ENCODE peak calls at places on chromosome 20, in nine cellular contexts. One of them, this sample, is unnamed.
A peak's percentile ranks its signal among the peaks of the same experiment; 100 is the strongest.

GRCh38 chr20:10521068-10521834 is 86.1 kb downstream of the SLX4IP start:
- DNase-seq in NCI-H2171 treated with DMSO at 0.1 percent for 48 hours: peak; percentile 38
- DNase-seq in AG09309: no peak
- DNase-seq in activated T-cell treated with anti-CD3 and anti-CD28 coated beads for 48 hours: no peak
- DNase-seq in NCI-H774: no peak
- DNase-seq in NCI-H1105: no peak
- DNase-seq in lower lobe of right lung: no peak
- DNase-seq in astrocyte of the spinal cord: peak; percentile 91
- DNase-seq in DMS153: peak; percentile 54
- DNase-seq in this sample: no peak

GRCh38 chr20:56630506-56631317 is 1.6 kb downstream of the TFAP2C start:
- DNase-seq in NCI-H2171 treated with DMSO at 0.1 percent for 48 hours: no peak
- DNase-seq in AG09309: no peak
- DNase-seq in activated T-cell treated with anti-CD3 and anti-CD28 coated beads for 48 hours: no peak
- DNase-seq in NCI-H774: no peak
- DNase-seq in NCI-H1105: no peak
- DNase-seq in lower lobe of right lung: no peak
- DNase-seq in astrocyte of the spinal cord: peak; percentile 67
- DNase-seq in DMS153: no peak
- DNase-seq in this sample: no peak

GRCh38 chr20:7195704-7196103 is 428.2 kb downstream of the BMP2 start:
- DNase-seq in NCI-H2171 treated with DMSO at 0.1 percent for 48 hours: no peak
- DNase-seq in AG09309: peak; percentile 67
- DNase-seq in activated T-cell treated with anti-CD3 and anti-CD28 coated beads for 48 hours: no peak
- DNase-seq in NCI-H774: no peak
- DNase-seq in NCI-H1105: no peak
- DNase-seq in lower lobe of right lung: no peak
- DNase-seq in astrocyte of the spinal cord: peak; percentile 99
- DNase-seq in DMS153: no peak
- DNase-seq in this sample: no peak

GRCh38 chr20:34049897-34050695 is 56.4 kb downstream of the RALY start:
- DNase-seq in NCI-H2171 treated with DMSO at 0.1 percent for 48 hours: no peak
- DNase-seq in AG09309: no peak
- DNase-seq in activated T-cell treated with anti-CD3 and anti-CD28 coated beads for 48 hours: no peak
- DNase-seq in NCI-H774: no peak
- DNase-seq in NCI-H1105: no peak
- DNase-seq in lower lobe of right lung: no peak
- DNase-seq in astrocyte of the spinal cord: no peak
- DNase-seq in DMS153: no peak
- DNase-seq in this sample: peak; percentile 87

GRCh38 chr20:25390538-25391528 is at the start of gene ABHD12:
- DNase-seq in NCI-H2171 treated with DMSO at 0.1 percent for 48 hours: peak; percentile 98
- DNase-seq in AG09309: peak; percentile 82
- DNase-seq in activated T-cell treated with anti-CD3 and anti-CD28 coated beads for 48 hours: peak; percentile 95
- DNase-seq in NCI-H774: peak; percentile 94
- DNase-seq in NCI-H1105: peak; percentile 97
- DNase-seq in lower lobe of right lung: peak; percentile 98
- DNase-seq in astrocyte of the spinal cord: peak; percentile 97
- DNase-seq in DMS153: peak; percentile 91
- DNase-seq in this sample: peak; percentile 92

GRCh38 chr20:25865715-25866656 is 169.3 kb upstream of the ZNF337 start:
- DNase-seq in NCI-H2171 treated with DMSO at 0.1 percent for 48 hours: peak; percentile 86
- DNase-seq in AG09309: no peak
- DNase-seq in activated T-cell treated with anti-CD3 and anti-CD28 coated beads for 48 hours: peak; percentile 72
- DNase-seq in NCI-H774: peak; percentile 53
- DNase-seq in NCI-H1105: peak; percentile 78
- DNase-seq in lower lobe of right lung: peak; percentile 83
- DNase-seq in astrocyte of the spinal cord: peak; percentile 66
- DNase-seq in DMS153: peak; percentile 42
- DNase-seq in this sample: peak; percentile 89

GRCh38 chr20:11891827-11892521 is 25.7 kb upstream of the BTBD3 start:
- DNase-seq in NCI-H2171 treated with DMSO at 0.1 percent for 48 hours: peak; percentile 82
- DNase-seq in AG09309: no peak
- DNase-seq in activated T-cell treated with anti-CD3 and anti-CD28 coated beads for 48 hours: no peak
- DNase-seq in NCI-H774: peak; percentile 57
- DNase-seq in NCI-H1105: peak; percentile 75
- DNase-seq in lower lobe of right lung: peak; percentile 62
- DNase-seq in astrocyte of the spinal cord: peak; percentile 73
- DNase-seq in DMS153: peak; percentile 49
- DNase-seq in this sample: peak; percentile 84

GRCh38 chr20:15842872-15843271 is 730.4 kb downstream of the KIF16B start:
- DNase-seq in NCI-H2171 treated with DMSO at 0.1 percent for 48 hours: no peak
- DNase-seq in AG09309: no peak
- DNase-seq in activated T-cell treated with anti-CD3 and anti-CD28 coated beads for 48 hours: no peak
- DNase-seq in NCI-H774: no peak
- DNase-seq in NCI-H1105: no peak
- DNase-seq in lower lobe of right lung: no peak
- DNase-seq in astrocyte of the spinal cord: no peak
- DNase-seq in DMS153: no peak
- DNase-seq in this sample: no peak

GRCh38 chr20:4192378-4193048 is 177.2 kb upstream of the RNF24 start:
- DNase-seq in NCI-H2171 treated with DMSO at 0.1 percent for 48 hours: no peak
- DNase-seq in AG09309: peak; percentile 29
- DNase-seq in activated T-cell treated with anti-CD3 and anti-CD28 coated beads for 48 hours: no peak
- DNase-seq in NCI-H774: no peak
- DNase-seq in NCI-H1105: no peak
- DNase-seq in lower lobe of right lung: no peak
- DNase-seq in astrocyte of the spinal cord: no peak
- DNase-seq in DMS153: no peak
- DNase-seq in this sample: no peak

GRCh38 chr20:32304121-32304520 is 26.7 kb downstream of the KIF3B start:
- DNase-seq in NCI-H2171 treated with DMSO at 0.1 percent for 48 hours: no peak
- DNase-seq in AG09309: no peak
- DNase-seq in activated T-cell treated with anti-CD3 and anti-CD28 coated beads for 48 hours: no peak
- DNase-seq in NCI-H774: no peak
- DNase-seq in NCI-H1105: no peak
- DNase-seq in lower lobe of right lung: no peak
- DNase-seq in astrocyte of the spinal cord: no peak
- DNase-seq in DMS153: no peak
- DNase-seq in this sample: no peak

GRCh38 chr20:3732327-3733118 is at the start of gene HSPA12B:
- DNase-seq in NCI-H2171 treated with DMSO at 0.1 percent for 48 hours: no peak
- DNase-seq in AG09309: no peak
- DNase-seq in activated T-cell treated with anti-CD3 and anti-CD28 coated beads for 48 hours: no peak
- DNase-seq in NCI-H774: no peak
- DNase-seq in NCI-H1105: no peak
- DNase-seq in lower lobe of right lung: no peak
- DNase-seq in astrocyte of the spinal cord: no peak
- DNase-seq in DMS153: no peak
- DNase-seq in this sample: no peak

GRCh38 chr20:49928411-49929141 is 7.6 kb upstream of the RNF114 start:
- DNase-seq in NCI-H2171 treated with DMSO at 0.1 percent for 48 hours: peak; percentile 78
- DNase-seq in AG09309: peak; percentile 78
- DNase-seq in activated T-cell treated with anti-CD3 and anti-CD28 coated beads for 48 hours: peak; percentile 65
- DNase-seq in NCI-H774: peak; percentile 77
- DNase-seq in NCI-H1105: peak; percentile 64
- DNase-seq in lower lobe of right lung: peak; percentile 83
- DNase-seq in astrocyte of the spinal cord: peak; percentile 90
- DNase-seq in DMS153: peak; percentile 40
- DNase-seq in this sample: peak; percentile 91

GRCh38 chr20:38208088-38208487 is 43.0 kb upstream of the TGM2 start:
- DNase-seq in NCI-H2171 treated with DMSO at 0.1 percent for 48 hours: no peak
- DNase-seq in AG09309: no peak
- DNase-seq in activated T-cell treated with anti-CD3 and anti-CD28 coated beads for 48 hours: no peak
- DNase-seq in NCI-H774: no peak
- DNase-seq in NCI-H1105: no peak
- DNase-seq in lower lobe of right lung: no peak
- DNase-seq in astrocyte of the spinal cord: no peak
- DNase-seq in DMS153: no peak
- DNase-seq in this sample: no peak

GRCh38 chr20:48909910-48910309 is 11.6 kb upstream of the ARFGEF2 start:
- DNase-seq in NCI-H2171 treated with DMSO at 0.1 percent for 48 hours: no peak
- DNase-seq in AG09309: no peak
- DNase-seq in activated T-cell treated with anti-CD3 and anti-CD28 coated beads for 48 hours: no peak
- DNase-seq in NCI-H774: no peak
- DNase-seq in NCI-H1105: no peak
- DNase-seq in lower lobe of right lung: no peak
- DNase-seq in astrocyte of the spinal cord: no peak
- DNase-seq in DMS153: no peak
- DNase-seq in this sample: no peak

GRCh38 chr20:63223121-63223825 is 7.3 kb upstream of the YTHDF1 start:
- DNase-seq in NCI-H2171 treated with DMSO at 0.1 percent for 48 hours: peak; percentile 48
- DNase-seq in AG09309: no peak
- DNase-seq in activated T-cell treated with anti-CD3 and anti-CD28 coated beads for 48 hours: no peak
- DNase-seq in NCI-H774: no peak
- DNase-seq in NCI-H1105: no peak
- DNase-seq in lower lobe of right lung: peak; percentile 41
- DNase-seq in astrocyte of the spinal cord: peak; percentile 35
- DNase-seq in DMS153: no peak
- DNase-seq in this sample: peak; percentile 48

GRCh38 chr20:63290677-63291472 is 2.1 kb upstream of the COL20A1 start:
- DNase-seq in NCI-H2171 treated with DMSO at 0.1 percent for 48 hours: peak; percentile 70
- DNase-seq in AG09309: no peak
- DNase-seq in activated T-cell treated with anti-CD3 and anti-CD28 coated beads for 48 hours: peak; percentile 71
- DNase-seq in NCI-H774: no peak
- DNase-seq in NCI-H1105: peak; percentile 24
- DNase-seq in lower lobe of right lung: no peak
- DNase-seq in astrocyte of the spinal cord: no peak
- DNase-seq in DMS153: no peak
- DNase-seq in this sample: peak; percentile 17

GRCh38 chr20:35360033-35360432 is 51.7 kb downstream of the UQCC1 start:
- DNase-seq in NCI-H2171 treated with DMSO at 0.1 percent for 48 hours: no peak
- DNase-seq in AG09309: no peak
- DNase-seq in activated T-cell treated with anti-CD3 and anti-CD28 coated beads for 48 hours: no peak
- DNase-seq in NCI-H774: no peak
- DNase-seq in NCI-H1105: no peak
- DNase-seq in lower lobe of right lung: no peak
- DNase-seq in astrocyte of the spinal cord: no peak
- DNase-seq in DMS153: no peak
- DNase-seq in this sample: no peak

GRCh38 chr20:5433352-5433751 is 116.6 kb upstream of the PROKR2 start:
- DNase-seq in NCI-H2171 treated with DMSO at 0.1 percent for 48 hours: no peak
- DNase-seq in AG09309: no peak
- DNase-seq in activated T-cell treated with anti-CD3 and anti-CD28 coated beads for 48 hours: no peak
- DNase-seq in NCI-H774: no peak
- DNase-seq in NCI-H1105: no peak
- DNase-seq in lower lobe of right lung: no peak
- DNase-seq in astrocyte of the spinal cord: no peak
- DNase-seq in DMS153: no peak
- DNase-seq in this sample: peak; percentile 24

GRCh38 chr20:59603727-59604608 is at the start of gene PHACTR3:
- DNase-seq in NCI-H2171 treated with DMSO at 0.1 percent for 48 hours: peak; percentile 63
- DNase-seq in AG09309: no peak
- DNase-seq in activated T-cell treated with anti-CD3 and anti-CD28 coated beads for 48 hours: no peak
- DNase-seq in NCI-H774: no peak
- DNase-seq in NCI-H1105: peak; percentile 33
- DNase-seq in lower lobe of right lung: no peak
- DNase-seq in astrocyte of the spinal cord: no peak
- DNase-seq in DMS153: no peak
- DNase-seq in this sample: peak; percentile 68

GRCh38 chr20:40710608-40711007 is 21.6 kb upstream of the MAFB start:
- DNase-seq in NCI-H2171 treated with DMSO at 0.1 percent for 48 hours: no peak
- DNase-seq in AG09309: no peak
- DNase-seq in activated T-cell treated with anti-CD3 and anti-CD28 coated beads for 48 hours: no peak
- DNase-seq in NCI-H774: no peak
- DNase-seq in NCI-H1105: no peak
- DNase-seq in lower lobe of right lung: no peak
- DNase-seq in astrocyte of the spinal cord: no peak
- DNase-seq in DMS153: no peak
- DNase-seq in this sample: no peak

GRCh38 chr20:46648903-46649649 is 2.2 kb downstream of the SLC13A3 start:
- DNase-seq in NCI-H2171 treated with DMSO at 0.1 percent for 48 hours: no peak
- DNase-seq in AG09309: no peak
- DNase-seq in activated T-cell treated with anti-CD3 and anti-CD28 coated beads for 48 hours: no peak
- DNase-seq in NCI-H774: no peak
- DNase-seq in NCI-H1105: no peak
- DNase-seq in lower lobe of right lung: no peak
- DNase-seq in astrocyte of the spinal cord: no peak
- DNase-seq in DMS153: no peak
- DNase-seq in this sample: no peak

GRCh38 chr20:18428490-18429173 is 38.2 kb downstream of the DZANK1 start:
- DNase-seq in NCI-H2171 treated with DMSO at 0.1 percent for 48 hours: no peak
- DNase-seq in AG09309: no peak
- DNase-seq in activated T-cell treated with anti-CD3 and anti-CD28 coated beads for 48 hours: no peak
- DNase-seq in NCI-H774: no peak
- DNase-seq in NCI-H1105: no peak
- DNase-seq in lower lobe of right lung: no peak
- DNase-seq in astrocyte of the spinal cord: peak; percentile 40
- DNase-seq in DMS153: no peak
- DNase-seq in this sample: no peak

GRCh38 chr20:62697468-62697912 is 11.1 kb upstream of the NTSR1 start:
- DNase-seq in NCI-H2171 treated with DMSO at 0.1 percent for 48 hours: peak; percentile 58
- DNase-seq in AG09309: no peak
- DNase-seq in activated T-cell treated with anti-CD3 and anti-CD28 coated beads for 48 hours: no peak
- DNase-seq in NCI-H774: no peak
- DNase-seq in NCI-H1105: no peak
- DNase-seq in lower lobe of right lung: no peak
- DNase-seq in astrocyte of the spinal cord: no peak
- DNase-seq in DMS153: no peak
- DNase-seq in this sample: no peak

GRCh38 chr20:39967806-39968205 is 721.2 kb downstream of the MAFB start:
- DNase-seq in NCI-H2171 treated with DMSO at 0.1 percent for 48 hours: no peak
- DNase-seq in AG09309: no peak
- DNase-seq in activated T-cell treated with anti-CD3 and anti-CD28 coated beads for 48 hours: no peak
- DNase-seq in NCI-H774: no peak
- DNase-seq in NCI-H1105: no peak
- DNase-seq in lower lobe of right lung: no peak
- DNase-seq in astrocyte of the spinal cord: no peak
- DNase-seq in DMS153: no peak
- DNase-seq in this sample: no peak

GRCh38 chr20:4726710-4727391 is 5.1 kb downstream of the PRND start:
- DNase-seq in NCI-H2171 treated with DMSO at 0.1 percent for 48 hours: no peak
- DNase-seq in AG09309: peak; percentile 66
- DNase-seq in activated T-cell treated with anti-CD3 and anti-CD28 coated beads for 48 hours: no peak
- DNase-seq in NCI-H774: peak; percentile 8
- DNase-seq in NCI-H1105: no peak
- DNase-seq in lower lobe of right lung: no peak
- DNase-seq in astrocyte of the spinal cord: peak; percentile 42
- DNase-seq in DMS153: no peak
- DNase-seq in this sample: no peak

GRCh38 chr20:32752458-32753250 is 9.4 kb upstream of the COMMD7 start:
- DNase-seq in NCI-H2171 treated with DMSO at 0.1 percent for 48 hours: no peak
- DNase-seq in AG09309: peak; percentile 28
- DNase-seq in activated T-cell treated with anti-CD3 and anti-CD28 coated beads for 48 hours: no peak
- DNase-seq in NCI-H774: no peak
- DNase-seq in NCI-H1105: no peak
- DNase-seq in lower lobe of right lung: no peak
- DNase-seq in astrocyte of the spinal cord: peak; percentile 67
- DNase-seq in DMS153: no peak
- DNase-seq in this sample: no peak

GRCh38 chr20:17952692-17953684 is 15.6 kb downstream of the SNX5 start:
- DNase-seq in NCI-H2171 treated with DMSO at 0.1 percent for 48 hours: no peak
- DNase-seq in AG09309: no peak
- DNase-seq in activated T-cell treated with anti-CD3 and anti-CD28 coated beads for 48 hours: no peak
- DNase-seq in NCI-H774: no peak
- DNase-seq in NCI-H1105: no peak
- DNase-seq in lower lobe of right lung: no peak
- DNase-seq in astrocyte of the spinal cord: no peak
- DNase-seq in DMS153: no peak
- DNase-seq in this sample: no peak

GRCh38 chr20:37636212-37636975 is 57.4 kb upstream of the CTNNBL1 start:
- DNase-seq in NCI-H2171 treated with DMSO at 0.1 percent for 48 hours: no peak
- DNase-seq in AG09309: no peak
- DNase-seq in activated T-cell treated with anti-CD3 and anti-CD28 coated beads for 48 hours: no peak
- DNase-seq in NCI-H774: no peak
- DNase-seq in NCI-H1105: no peak
- DNase-seq in lower lobe of right lung: no peak
- DNase-seq in astrocyte of the spinal cord: no peak
- DNase-seq in DMS153: no peak
- DNase-seq in this sample: no peak